ENCODE peak calls at places on chromosomes 7 and 10, in six cellular contexts. K is HFFc6, R is AG04449, H is upper lobe of left lung, S is lower leg skin, G is astrocyte of the spinal cord. X is an unnamed sample.

GRCh38 chr10:22505923-22506685 is 160.8 kb downstream of the SPAG6 start:
- DNase-seq in R (no peak), S (no peak), G (no peak), H (peak), K (peak), X (no peak)

GRCh38 chr10:22515009-22515408 is 169.7 kb downstream of the SPAG6 start:
- DNase-seq in K (no peak), G (no peak), R (no peak), S (no peak), H (no peak), X (no peak)

GRCh38 chr7:3589756-3590155 is 288.7 kb downstream of the SDK1 start:
- DNase-seq in K (no peak), R (no peak), G (no peak), H (no peak), S (no peak), X (no peak)

GRCh38 chr10:44306147-44306710 is 78.7 kb downstream of the CXCL12 start:
- DNase-seq in G (peak), H (no peak), K (peak), S (no peak), R (peak), X (peak)

GRCh38 chr7:103712991-103713778 is 267.2 kb upstream of the SLC26A5 start:
- DNase-seq in S (no peak), G (no peak), K (peak), H (no peak), R (no peak), X (no peak)

GRCh38 chr7:71752171-71752935 is 620.4 kb downstream of the GALNT17 start:
- DNase-seq in K (no peak), S (no peak), R (no peak), G (no peak), H (peak), X (no peak)

GRCh38 chr10:22630229-22631174 is 83.9 kb downstream of the PIP4K2A start:
- DNase-seq in G (peak), R (peak), S (no peak), H (no peak), K (peak), X (no peak)

GRCh38 chr10:113444766-113445365 is 108.0 kb upstream of the HABP2 start:
- DNase-seq in S (no peak), G (no peak), H (no peak), R (no peak), K (no peak), X (no peak)

GRCh38 chr7:116525913-116526857 is 1.3 kb downstream of the CAV1 start:
- DNase-seq in R (no peak), S (peak), G (peak), K (peak), H (peak), X (peak)

GRCh38 chr10:11018426-11018818 is 750 bp downstream of the CELF2 start:
- DNase-seq in K (no peak), R (no peak), G (no peak), S (no peak), H (no peak), X (no peak)

GRCh38 chr7:137484326-137484725 is 140.8 kb upstream of the PTN start:
- DNase-seq in S (no peak), G (no peak), H (no peak), R (no peak), K (no peak), X (no peak)

GRCh38 chr7:137485818-137486217 is 142.3 kb upstream of the PTN start:
- DNase-seq in G (no peak), K (no peak), R (no peak), S (no peak), H (no peak), X (no peak)

GRCh38 chr7:137489880-137490279 is 146.3 kb upstream of the PTN start:
- DNase-seq in R (no peak), H (no peak), K (no peak), G (no peak), S (no peak), X (no peak)

GRCh38 chr7:137492889-137493288 is 149.4 kb upstream of the PTN start:
- DNase-seq in K (no peak), R (no peak), G (no peak), S (no peak), H (no peak), X (no peak)

GRCh38 chr7:137488038-137488437 is 144.5 kb upstream of the PTN start:
- DNase-seq in H (no peak), K (no peak), S (no peak), R (no peak), G (peak), X (no peak)
- TF ChIP-seq CTCF in H (no peak), K (peak), S (no peak), R (peak), G (peak), X (peak)

DNA sequence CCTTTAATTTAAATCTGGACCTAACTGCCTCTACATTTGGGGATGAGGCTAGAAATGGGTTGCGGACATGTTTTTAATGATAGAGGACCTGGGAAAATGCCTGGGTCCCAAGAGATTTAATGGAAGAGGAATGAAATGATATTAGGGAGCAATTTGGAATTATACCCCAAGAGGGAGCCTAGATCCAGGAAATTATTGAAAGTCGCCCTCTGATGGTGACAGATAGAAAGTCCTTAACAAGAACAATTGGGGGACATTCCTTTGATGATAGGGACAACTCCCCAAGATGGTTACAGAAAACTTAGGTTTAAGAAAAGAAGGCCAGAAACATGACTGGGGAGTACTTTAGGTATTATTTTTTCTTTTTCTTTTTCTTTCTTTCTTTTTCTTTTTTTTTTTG is 9.5 kb upstream of the TSGA13 start:
- DNase-seq in K (peak), H (no peak), G (peak), S (no peak), R (no peak), X (peak)
- TF ChIP-seq CTCF in K (peak), H (peak), G (peak), S (no peak), R (peak), X (peak)

DNA sequence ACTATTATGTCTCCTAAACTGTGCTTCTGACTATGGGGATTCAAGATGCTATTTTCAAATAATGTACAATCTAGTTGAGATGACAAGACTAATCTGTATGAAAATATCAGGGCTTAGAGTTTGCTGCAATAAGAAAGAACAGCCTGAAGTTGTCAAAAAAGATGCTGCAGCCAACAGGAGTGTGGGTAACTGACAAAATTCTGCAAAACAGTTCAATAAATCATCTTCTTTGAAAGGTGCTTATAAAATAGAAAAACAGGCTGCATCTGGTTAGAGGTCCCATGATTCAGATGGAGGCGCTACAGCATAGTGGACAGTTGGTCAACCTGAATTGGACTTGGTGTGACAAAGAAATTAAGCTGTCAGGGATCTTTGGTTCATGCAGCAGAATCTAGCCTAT is 511.0 kb downstream of the XPNPEP1 start:
- DNase-seq in R (no peak), K (no peak), S (no peak), H (no peak), G (no peak), X (no peak)
- TF ChIP-seq CTCF in R (no peak), K (no peak), S (no peak), H (no peak), G (no peak), X (no peak)

DNA sequence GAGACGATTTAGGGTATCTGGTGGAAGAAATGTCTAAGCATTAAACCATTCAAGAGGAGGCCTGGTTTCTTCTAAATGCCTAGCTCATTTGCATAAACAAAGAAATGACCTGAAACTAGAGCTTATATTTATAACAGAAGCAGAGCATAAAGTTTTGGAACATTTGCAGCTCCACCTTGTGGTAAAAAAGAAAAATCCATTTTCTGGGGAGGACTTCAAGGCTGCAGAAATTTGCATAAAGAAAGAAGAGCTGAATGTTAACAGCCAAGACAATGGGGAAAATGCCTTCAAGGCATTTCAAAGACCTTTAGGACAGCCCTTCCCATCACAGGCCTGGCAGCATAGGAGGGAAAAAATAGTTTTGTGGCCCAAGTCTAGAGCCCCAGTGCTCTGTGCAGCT is 362.0 kb downstream of the ZNF248 start:
- DNase-seq in K (no peak), S (no peak), G (no peak), R (no peak), H (no peak), X (no peak)
- TF ChIP-seq CTCF in K (peak), S (no peak), G (no peak), R (no peak), H (no peak), X (no peak)

DNA sequence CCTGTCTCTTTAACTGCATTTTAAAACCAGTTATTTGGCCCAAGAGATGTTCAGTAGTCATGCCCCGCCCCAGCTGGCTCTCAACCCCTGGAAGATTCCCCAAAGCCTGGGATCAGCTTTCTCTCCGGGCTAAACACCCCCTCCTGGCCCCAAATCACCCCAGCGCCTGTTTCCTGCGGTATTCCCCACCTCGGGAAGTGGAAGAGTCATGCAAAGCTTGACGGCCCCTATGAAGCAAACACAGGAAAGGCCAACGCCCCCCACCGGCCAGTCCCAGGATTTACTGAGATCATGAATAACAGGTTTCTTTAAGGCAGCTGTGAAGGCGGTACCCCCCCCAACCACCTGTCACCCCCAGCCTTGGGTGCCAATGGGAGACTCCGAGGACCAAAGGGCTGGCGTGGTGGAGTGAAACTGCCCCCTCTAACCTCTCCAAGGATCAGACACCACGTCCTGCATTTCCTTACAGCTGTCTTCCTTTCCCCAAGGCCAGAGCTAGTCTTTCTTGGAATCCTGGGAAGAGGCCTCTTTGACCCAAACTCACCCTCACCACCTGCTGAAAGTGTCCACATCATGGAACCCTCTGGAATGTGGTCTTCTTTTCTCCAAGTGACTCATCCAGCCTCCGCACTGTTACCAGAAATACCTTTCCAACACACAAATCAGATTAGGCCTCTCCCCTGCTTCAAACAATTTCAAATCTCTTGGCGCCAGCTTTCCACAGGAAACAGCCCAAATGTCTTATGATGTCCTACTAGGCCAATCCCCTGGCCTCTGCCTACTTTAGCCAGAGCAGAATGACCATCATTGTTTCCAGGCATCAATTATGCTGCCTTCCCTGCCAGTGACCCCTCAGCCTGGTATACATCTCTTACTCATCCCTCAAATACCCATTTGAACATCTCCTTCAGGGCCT is 301.5 kb downstream of the ZEB1 start:
- DNase-seq in G (peak), S (peak), K (peak), H (peak), R (no peak), X (peak)
- TF ChIP-seq CTCF in G (peak), S (no peak), K (peak), H (peak), R (no peak), X (peak)

DNA sequence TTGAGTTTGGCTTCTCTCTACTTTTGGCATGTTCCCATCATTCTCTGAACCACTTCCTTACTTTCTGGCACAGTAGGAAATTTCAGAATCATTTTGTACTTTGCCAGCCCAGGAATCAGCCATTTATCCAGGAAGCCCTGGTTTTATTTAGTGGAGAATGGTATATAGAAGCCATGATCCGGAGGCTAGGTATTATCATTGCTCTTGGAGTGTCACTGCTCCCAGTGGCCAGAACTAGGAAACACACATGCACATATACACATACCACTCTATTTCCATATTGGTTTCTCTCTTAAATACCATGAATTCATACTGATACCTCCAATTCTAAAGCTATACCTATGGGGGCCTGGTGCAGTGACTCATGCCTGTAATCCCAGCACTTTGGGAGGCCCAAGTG is 36.3 kb downstream of the SUFU start:
- DNase-seq in H (no peak), K (peak), S (no peak), G (peak), R (no peak), X (no peak)
- TF ChIP-seq CTCF in H (no peak), K (peak), S (no peak), G (peak), R (peak), X (peak)